ENCODE peak calls at places on chromosomes 4 and X, in four cellular contexts. B, A, P and C are unnamed samples.

GRCh38 chr4:155967098-155967497 is 13.4 kb upstream of the CTSO start:
- DNase-seq in B (no peak), A (no peak), P (no peak), C (no peak)

GRCh38 chr4:110663738-110664444 is 41.0 kb upstream of the PITX2 start:
- DNase-seq in B (no peak), A (peak; percentile 22), P (no peak), C (no peak)

GRCh38 chr4:110680217-110680616 is 57.3 kb upstream of the PITX2 start:
- DNase-seq in B (no peak), A (no peak), P (no peak), C (no peak)

GRCh38 chr4:3873446-3874415 is 107.5 kb downstream of the ADRA2C start:
- DNase-seq in B (no peak), A (no peak), P (no peak), C (no peak)

GRCh38 chr4:34964613-34965012 is 1279.7 kb downstream of the ARAP2 start:
- DNase-seq in B (no peak), A (no peak), P (no peak), C (no peak)

GRCh38 chr4:3387943-3388348 is 53.8 kb upstream of the HGFAC start:
- DNase-seq in B (no peak), A (no peak), P (peak; percentile 69), C (no peak)

GRCh38 chrX:153971632-153972367 is at the start of gene HCFC1:
- DNase-seq in B (peak; percentile 95), A (no peak), P (peak; percentile 76), C (peak; percentile 77)

GRCh38 chr4:3248811-3249661 is at the start of gene MSANTD1:
- DNase-seq in B (peak; percentile 51), A (no peak), P (no peak), C (no peak)